ENCODE peak calls at places on chromosome 17, in eight cellular contexts. Y is activated CD4-positive, alpha-beta T cell treated with anti-CD3 and anti-CD28 coated beads for 24 hours; O is HEK293T; Z is activated naive CD8-positive, alpha-beta T cell treated with anti-CD3 and anti-CD28 coated beads for 36 hours; A is stimulated activated CD4-positive, alpha-beta T cell treated with anti-CD3 and anti-CD28 coated beads, TNF-alpha, amount 100 ng/mL, for 4 hours; K is NCI-H748 treated with DMSO at 0.1 percent for 48 hours; W is H54; P is neuronal stem cell. D is an unnamed sample.

GRCh38 chr17:83190601-83191387 is 111.4 kb downstream of the METRNL start:
- DNase-seq in Y (no peak), O (no peak), Z (no peak), A (no peak), K (no peak), W (no peak), P (no peak), D (no peak)

GRCh38 chr17:79473111-79473835 is 137.6 kb downstream of the RBFOX3 start:
- DNase-seq in Y (no peak), O (no peak), Z (no peak), A (no peak), K (no peak), W (no peak), P (no peak), D (no peak)

GRCh38 chr17:76179496-76180467 is 38.7 kb upstream of the FOXJ1 start:
- DNase-seq in Y (no peak), O (no peak), Z (no peak), A (no peak), K (no peak), W (no peak), P (no peak), D (no peak)

GRCh38 chr17:82859431-82860403 is 19.9 kb upstream of the ZNF750 start:
- DNase-seq in Y (peak), O (no peak), Z (peak), A (peak), K (no peak), W (peak), P (no peak), D (no peak)

GRCh38 chr17:17127730-17128291 is 78.3 kb downstream of the PLD6 start:
- DNase-seq in Y (no peak), O (no peak), Z (no peak), A (no peak), K (no peak), W (no peak), P (no peak), D (no peak)

GRCh38 chr17:74280093-74280513 is 6.1 kb downstream of the DNAI2 start:
- DNase-seq in Y (no peak), O (no peak), Z (peak), A (peak), K (no peak), W (no peak), P (no peak), D (no peak)

GRCh38 chr17:7838291-7839075 is 4.5 kb downstream of the KDM6B start:
- DNase-seq in Y (no peak), O (no peak), Z (peak), A (no peak), K (peak), W (no peak), P (peak), D (no peak)

GRCh38 chr17:81466564-81467472 is 45.8 kb downstream of the ACTG1 start:
- DNase-seq in Y (no peak), O (no peak), Z (no peak), A (no peak), K (no peak), W (no peak), P (no peak), D (no peak)

GRCh38 chr17:30212750-30213149 is 22.7 kb downstream of the SLC6A4 start:
- DNase-seq in Y (no peak), O (no peak), Z (no peak), A (no peak), K (no peak), W (no peak), P (no peak), D (no peak)

GRCh38 chr17:37699285-37699973 is 45.4 kb downstream of the HNF1B start:
- DNase-seq in Y (no peak), O (no peak), Z (no peak), A (no peak), K (no peak), W (no peak), P (no peak), D (no peak)

GRCh38 chr17:82372591-82373452 is 1.3 kb downstream of the UTS2R start:
- DNase-seq in Y (no peak), O (no peak), Z (no peak), A (no peak), K (no peak), W (no peak), P (no peak), D (no peak)

GRCh38 chr17:49573510-49574282 is 2.0 kb upstream of the NXPH3 start:
- DNase-seq in Y (no peak), O (no peak), Z (no peak), A (no peak), K (no peak), W (no peak), P (no peak), D (no peak)

GRCh38 chr17:48544356-48545021 is 420 bp downstream of the HOXB2 start:
- DNase-seq in Y (no peak), O (peak), Z (peak), A (no peak), K (peak), W (no peak), P (no peak), D (no peak)